ENCODE peak calls at places on chromosomes 12 and 14, in ten cellular contexts. J is uterus; Y is K562; R is aorta; V is adrenal gland; S is naive thymus-derived CD4-positive, alpha-beta T cell; W is choroid plexus epithelial cell; U is left lung; Q is OCI-LY7; N is AG10803. P is an unnamed sample.

GRCh38 chr14:104694991-104695659 is 5.7 kb downstream of the INF2 start:
- DNase-seq in Q (no peak), U (no peak), V (no peak), Y (no peak), J (no peak), W (no peak), R (no peak), N (no peak), S (peak; percentile 61), P (no peak)

GRCh38 chr14:74500417-74501134 is 7.0 kb downstream of the ISCA2 start:
- DNase-seq in V (no peak), Q (no peak), U (no peak), W (no peak), Y (no peak), S (no peak), J (no peak), N (no peak), R (peak; percentile 61), P (no peak)

GRCh38 chr12:123027726-123028445 is 47.4 kb downstream of the ARL6IP4 start:
- DNase-seq in R (peak; percentile 38), J (no peak), Y (no peak), W (no peak), U (peak; percentile 25), Q (no peak), S (no peak), V (no peak), N (no peak), P (no peak)

GRCh38 chr14:34461334-34462131 is 507 bp downstream of the SPTSSA start:
- DNase-seq in V (peak; percentile 71), Q (peak; percentile 11), S (peak; percentile 22), U (peak; percentile 60), W (peak; percentile 47), Y (peak; percentile 72), R (no peak), J (peak; percentile 41), N (peak; percentile 26), P (no peak)

GRCh38 chr14:91330846-91331245 is 86.3 kb upstream of the GPR68 start:
- DNase-seq in J (no peak), S (peak; percentile 48), R (no peak), V (no peak), W (no peak), Q (no peak), U (peak; percentile 49), Y (no peak), N (no peak), P (no peak)

GRCh38 chr12:125435871-125436270 is 370.6 kb downstream of the AACS start:
- DNase-seq in Y (no peak), Q (no peak), U (no peak), S (no peak), N (no peak), J (no peak), V (no peak), R (no peak), W (no peak), P (no peak)

GRCh38 chr12:8823565-8824300 is 1.3 kb downstream of the A2ML1 start:
- DNase-seq in Y (peak; percentile 68), S (no peak), U (no peak), R (no peak), N (peak; percentile 17), V (peak; percentile 35), Q (peak; percentile 66), W (peak; percentile 56), J (peak; percentile 33), P (no peak)

GRCh38 chr14:20799955-20800544 is 2.6 kb downstream of the RNASE1 start:
- DNase-seq in J (peak; percentile 62), S (no peak), N (no peak), Q (no peak), R (no peak), Y (peak; percentile 70), V (peak; percentile 53), W (no peak), U (peak; percentile 66), P (no peak)

GRCh38 chr14:103867020-103867419 is 19.6 kb upstream of the PPP1R13B start:
- DNase-seq in R (no peak), U (no peak), J (no peak), S (no peak), V (no peak), Q (no peak), N (no peak), Y (no peak), W (no peak), P (no peak)

GRCh38 chr14:90300649-90301048 is 31.1 kb downstream of the NRDE2 start:
- DNase-seq in Y (no peak), R (no peak), V (no peak), Q (no peak), S (peak; percentile 2), N (peak; percentile 44), U (no peak), J (no peak), W (peak; percentile 56), P (peak; percentile 28)

GRCh38 chr12:131860472-131861260 is 32.5 kb downstream of the MMP17 start:
- DNase-seq in N (peak; percentile 86), J (no peak), W (peak; percentile 77), U (peak; percentile 76), Q (no peak), Y (peak; percentile 89), R (no peak), V (peak; percentile 18), S (no peak), P (no peak)

GRCh38 chr12:108856428-108857157 is 790 bp downstream of the SSH1 start:
- DNase-seq in Y (peak; percentile 59), U (peak; percentile 80), N (peak; percentile 93), Q (peak; percentile 26), V (peak; percentile 91), J (peak; percentile 65), S (peak; percentile 63), R (peak; percentile 90), W (peak; percentile 68), P (no peak)

GRCh38 chr12:132270969-132271754 is 58.2 kb downstream of the GALNT9 start:
- DNase-seq in Q (no peak), Y (no peak), J (no peak), V (no peak), U (no peak), N (no peak), W (no peak), S (no peak), R (no peak), P (no peak)

GRCh38 chr14:101666264-101666663 is 95.2 kb upstream of the PPP2R5C start:
- DNase-seq in J (no peak), U (no peak), N (no peak), W (no peak), V (no peak), Q (no peak), R (no peak), S (no peak), Y (no peak), P (no peak)

GRCh38 chr14:86787782-86788181 is 1205.2 kb downstream of the GALC start:
- DNase-seq in W (peak; percentile 35), S (no peak), U (no peak), Y (no peak), Q (peak; percentile 23), V (no peak), R (no peak), N (peak; percentile 61), J (no peak), P (no peak)

GRCh38 chr12:125888921-125889320 is 823.7 kb downstream of the AACS start:
- DNase-seq in U (no peak), V (no peak), Q (no peak), N (no peak), J (no peak), R (no peak), Y (no peak), W (no peak), S (no peak), P (no peak)

DNA sequence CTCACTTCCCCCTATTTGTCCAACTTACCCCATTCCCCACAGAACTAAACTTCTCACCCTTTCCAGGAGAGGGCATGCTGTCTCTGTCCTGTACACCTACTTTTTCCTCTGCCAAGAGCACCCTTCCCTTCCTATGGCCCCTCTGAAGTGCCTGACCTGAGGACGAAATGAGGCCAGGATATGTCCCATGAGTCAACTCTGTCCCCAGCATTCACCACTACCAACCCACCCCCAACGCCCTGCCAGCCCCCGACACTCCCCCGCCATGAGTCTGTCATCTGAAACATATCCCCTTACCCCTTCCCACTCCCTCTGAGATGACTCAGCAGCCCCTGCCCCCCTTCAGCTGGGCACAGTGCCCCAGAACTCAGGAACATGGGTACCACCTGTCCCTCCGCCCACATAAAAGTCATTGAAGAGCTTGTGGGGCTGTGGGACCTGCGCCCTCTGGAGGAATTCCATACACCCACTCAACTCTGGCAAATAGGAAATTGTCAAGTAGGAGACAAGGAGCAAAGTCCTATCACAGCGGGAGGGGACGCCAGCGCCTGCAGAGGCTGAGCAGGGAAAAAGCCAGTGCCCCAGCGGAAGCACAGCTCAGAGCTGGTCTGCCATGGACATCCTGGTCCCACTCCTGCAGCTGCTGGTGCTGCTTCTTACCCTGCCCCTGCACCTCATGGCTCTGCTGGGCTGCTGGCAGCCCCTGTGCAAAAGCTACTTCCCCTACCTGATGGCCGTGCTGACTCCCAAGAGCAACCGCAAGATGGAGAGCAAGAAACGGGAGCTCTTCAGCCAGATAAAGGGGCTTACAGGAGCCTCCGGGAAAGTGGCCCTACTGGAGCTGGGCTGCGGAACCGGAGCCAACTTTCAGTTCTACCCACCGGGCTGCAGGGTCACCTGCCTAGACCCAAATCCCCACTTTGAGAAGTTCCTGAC is 26.3 kb downstream of the ITGA7 start:
- DNase-seq in Q (no peak), V (peak; percentile 62), R (peak; percentile 84), N (peak; percentile 59), Y (peak; percentile 71), W (peak; percentile 42), J (no peak), U (peak; percentile 71), S (no peak), P (peak; percentile 12)
- H3K4me3 ChIP-seq in Q (no peak overlapping the region), V (peak overlapping the region; percentile 25), R (no peak overlapping the region), N (peak overlapping the region; percentile 26), Y (peak overlapping the region; percentile 29), W (no peak overlapping the region), J (no peak overlapping the region), U (no peak overlapping the region), S (no peak overlapping the region), P (no peak overlapping the region)

DNA sequence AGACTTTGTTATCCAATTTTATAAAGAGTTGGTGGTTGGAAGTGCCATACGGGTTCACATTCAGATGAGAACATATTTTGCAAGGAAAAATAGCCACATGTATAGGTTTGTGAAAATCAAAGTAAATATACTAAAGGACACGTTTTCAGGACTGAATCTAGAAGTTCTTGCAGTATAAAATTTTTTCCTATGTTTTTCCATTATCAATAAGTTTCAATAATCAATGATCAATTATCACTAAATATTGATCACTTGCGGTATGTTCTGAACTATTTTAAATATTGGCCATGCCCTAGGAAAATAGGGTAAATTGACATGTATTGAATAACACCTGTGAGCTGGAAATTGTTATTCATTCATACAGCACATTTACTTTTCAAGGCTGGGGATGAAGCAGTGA is 25.9 kb downstream of the ALG10B start:
- DNase-seq in Y (no peak), U (no peak), N (no peak), W (no peak), J (no peak), V (no peak), R (no peak), Q (no peak), S (no peak), P (no peak)
- H3K4me3 ChIP-seq in Y (no peak overlapping the region), U (no peak overlapping the region), N (no peak overlapping the region), W (no peak overlapping the region), J (no peak overlapping the region), V (no peak overlapping the region), R (no peak overlapping the region), Q (no peak overlapping the region), S (no peak overlapping the region), P (no peak overlapping the region)

GRCh38 chr14:94773017-94773681 is 3.2 kb upstream of the GSC start:
- DNase-seq in N (no peak), S (no peak), W (no peak), Q (no peak), Y (no peak), R (no peak), J (no peak), U (no peak), V (no peak), P (no peak)
- H3K4me3 ChIP-seq in N (no peak overlapping the region), S (no peak overlapping the region), W (no peak overlapping the region), Q (no peak overlapping the region), Y (no peak overlapping the region), R (no peak overlapping the region), J (no peak overlapping the region), U (no peak overlapping the region), V (no peak overlapping the region), P (no peak overlapping the region)

GRCh38 chr14:41607966-41608663 is 1.4 kb downstream of the LRFN5 start:
- DNase-seq in N (no peak), Q (no peak), Y (no peak), V (peak; percentile 10), R (peak; percentile 77), U (no peak), S (no peak), J (no peak), W (peak; percentile 11), P (no peak)
- H3K4me3 ChIP-seq in N (peak overlapping the region; percentile 65), Q (no peak overlapping the region), Y (no peak overlapping the region), V (peak overlapping the region; percentile 84), R (peak overlapping the region; percentile 67), U (peak overlapping the region; percentile 36), S (no peak overlapping the region), J (peak overlapping the region; percentile 48), W (peak overlapping the region; percentile 70), P (no peak overlapping the region)

P was measured in Jurkat, Clone E6-1.